ENCODE peak calls at places on chromosomes 11 and 22, in seven cellular contexts. B, O, V, Z, D, K and P are unnamed samples.

GRCh38 chr11:10688401-10688800 is 5.2 kb downstream of the IRAG1 start:
- DNase-seq in K (no peak), Z (peak; percentile 72), O (no peak), V (no peak), B (no peak), D (no peak), P (no peak)

GRCh38 chr11:11407738-11408084 is 54.7 kb upstream of the CSNK2A3 start:
- DNase-seq in D (no peak), B (no peak), O (no peak), V (no peak), K (no peak), Z (no peak), P (no peak)

GRCh38 chr11:93729129-93729616 is 12.1 kb downstream of the TAF1D start:
- DNase-seq in D (no peak), V (no peak), K (no peak), Z (peak; percentile 61), B (no peak), O (no peak), P (no peak)

GRCh38 chr11:117597083-117597482 is 199.9 kb downstream of the DSCAML1 start:
- DNase-seq in K (peak; percentile 75), D (no peak), O (peak; percentile 61), Z (peak; percentile 94), V (no peak), B (no peak), P (no peak)

GRCh38 chr22:35842954-35843353 is 125.3 kb downstream of the APOL5 start:
- DNase-seq in B (no peak), K (no peak), D (no peak), Z (peak; percentile 71), O (peak; percentile 64), V (no peak), P (no peak)

GRCh38 chr11:17734986-17735822 is 623 bp downstream of the KCNC1 start:
- DNase-seq in K (peak; percentile 84), V (peak; percentile 92), D (peak; percentile 32), B (no peak), O (peak; percentile 72), Z (peak; percentile 93), P (peak; percentile 39)

GRCh38 chr22:38733329-38734202 is 22.2 kb downstream of the SUN2 start:
- DNase-seq in Z (peak; percentile 86), V (peak; percentile 85), K (peak; percentile 76), B (no peak), D (peak; percentile 75), O (peak; percentile 19), P (no peak)

GRCh38 chr11:117780456-117780855 is 16.6 kb downstream of the DSCAML1 start:
- DNase-seq in V (no peak), B (no peak), O (no peak), D (no peak), Z (no peak), K (no peak), P (no peak)

GRCh38 chr11:107916671-107917241 is 11.5 kb upstream of the RAB39A start:
- DNase-seq in B (no peak), Z (peak; percentile 91), D (no peak), V (no peak), K (no peak), O (no peak), P (no peak)

GRCh38 chr11:114233755-114234154 is 62.4 kb upstream of the NNMT start:
- DNase-seq in V (no peak), K (no peak), Z (no peak), B (no peak), O (no peak), D (no peak), P (no peak)

GRCh38 chr11:67022961-67023956 is at the start of gene SYT12:
- DNase-seq in O (no peak), D (no peak), Z (peak; percentile 73), B (no peak), V (no peak), K (no peak), P (no peak)

GRCh38 chr11:69014084-69014935 is 1.3 kb upstream of the MRGPRF start:
- DNase-seq in B (no peak), O (no peak), V (no peak), D (peak; percentile 84), Z (peak; percentile 72), K (no peak), P (no peak)

GRCh38 chr11:47863189-47863892 is 15.2 kb upstream of the NUP160 start:
- DNase-seq in O (peak; percentile 50), K (no peak), Z (no peak), B (no peak), D (no peak), V (no peak), P (peak; percentile 66)

GRCh38 chr11:11025087-11025486 is 167.2 kb upstream of the ZBED5 start:
- DNase-seq in O (no peak), B (no peak), K (no peak), Z (no peak), D (no peak), V (no peak), P (no peak)

GRCh38 chr22:46779651-46780050 is 17.2 kb downstream of the TBC1D22A start:
- DNase-seq in D (no peak), O (no peak), K (no peak), Z (no peak), V (no peak), B (no peak), P (no peak)

GRCh38 chr11:57648791-57649735 is 649 bp downstream of the YPEL4 start:
- DNase-seq in O (peak; percentile 36), V (no peak), D (peak; percentile 52), Z (peak; percentile 77), B (no peak), K (no peak), P (no peak)

GRCh38 chr11:76672431-76673163 is 2.0 kb upstream of the LRRC32 start:
- DNase-seq in V (no peak), D (no peak), O (peak; percentile 59), K (no peak), B (no peak), Z (no peak), P (peak; percentile 90)

GRCh38 chr22:47032956-47033647 is 270.7 kb downstream of the TBC1D22A start:
- DNase-seq in V (no peak), K (peak; percentile 62), O (no peak), Z (no peak), D (no peak), B (no peak), P (no peak)

GRCh38 chr11:70244698-70245097 is 25.8 kb upstream of the PPFIA1 start:
- DNase-seq in B (no peak), K (no peak), Z (no peak), D (no peak), V (no peak), O (no peak), P (no peak)

GRCh38 chr22:46537221-46537945 is at the start of gene CELSR1:
- DNase-seq in O (no peak), B (no peak), V (no peak), K (peak; percentile 94), D (no peak), Z (peak; percentile 87), P (no peak)

GRCh38 chr11:47523491-47524199 is 29.3 kb downstream of the CELF1 start:
- DNase-seq in D (peak; percentile 62), B (no peak), K (no peak), O (peak; percentile 43), V (no peak), Z (no peak), P (no peak)

GRCh38 chr11:93054881-93055280 is 85.4 kb downstream of the MTNR1B start:
- DNase-seq in O (no peak), Z (no peak), B (no peak), K (no peak), V (no peak), D (no peak), P (peak; percentile 6)

GRCh38 chr11:69010964-69011623 is 2.0 kb downstream of the MRGPRF start:
- DNase-seq in Z (peak; percentile 90), O (no peak), V (peak; percentile 69), D (peak; percentile 88), K (peak; percentile 81), B (no peak), P (peak; percentile 39)

GRCh38 chr11:65452806-65453490 is 30.4 kb downstream of the NEAT1 start:
- DNase-seq in Z (no peak), B (no peak), K (no peak), D (no peak), O (no peak), V (no peak), P (no peak)

GRCh38 chr11:114970908-114971645 is 292.8 kb downstream of the NXPE2 start:
- DNase-seq in V (no peak), K (no peak), O (no peak), Z (no peak), D (no peak), B (no peak), P (no peak)

GRCh38 chr11:2869561-2870427 is 15.8 kb downstream of the CDKN1C start:
- DNase-seq in K (no peak), V (no peak), O (no peak), Z (no peak), D (no peak), B (no peak), P (no peak)

GRCh38 chr11:75567971-75568370 is 5.9 kb downstream of the SERPINH1 start:
- DNase-seq in B (no peak), O (no peak), V (no peak), Z (no peak), K (no peak), D (no peak), P (no peak)
- H3K36me3 ChIP-seq in B (peaks cover 29% of the 10 kb centered on the region), O (no peaks in the 10 kb centered on the region), V (no peaks in the 10 kb centered on the region), Z (peaks cover 93% of the 10 kb centered on the region), K (peaks cover 83% of the 10 kb centered on the region), D (no peaks in the 10 kb centered on the region), P (peaks cover 8% of the 10 kb centered on the region)

GRCh38 chr11:9397746-9398680 is 13.6 kb downstream of the IPO7 start:
- DNase-seq in K (no peak), V (no peak), O (no peak), B (no peak), Z (no peak), D (no peak), P (no peak)
- TF ChIP-seq CTCF in K (no peak), V (no peak), O (no peak), B (no peak), Z (no peak), D (no peak), P (no peak)

GRCh38 chr11:119980431-119980830 is 157.5 kb downstream of the TRIM29 start:
- DNase-seq in V (no peak), Z (no peak), D (no peak), B (no peak), K (no peak), O (no peak), P (no peak)
- H3K36me3 ChIP-seq in V (no peaks in the 10 kb centered on the region), Z (no peaks in the 10 kb centered on the region), D (no peaks in the 10 kb centered on the region), B (no peaks in the 10 kb centered on the region), K (no peaks in the 10 kb centered on the region), O (no peaks in the 10 kb centered on the region), P (no peaks in the 10 kb centered on the region)

GRCh38 chr11:126310229-126310991 is 6.5 kb downstream of the DCPS start:
- DNase-seq in Z (peak; percentile 92), D (peak; percentile 87), V (peak; percentile 70), O (peak; percentile 67), B (no peak), K (peak; percentile 78), P (no peak)

GRCh38 chr11:126308271-126308671 is 4.4 kb downstream of the DCPS start:
- DNase-seq in K (no peak), Z (no peak), V (no peak), B (no peak), D (no peak), O (no peak), P (no peak)

GRCh38 chr11:126305699-126306098 is 1.8 kb downstream of the DCPS start:
- DNase-seq in Z (no peak), V (no peak), K (no peak), O (peak; percentile 97), D (no peak), B (no peak), P (no peak)

GRCh38 chr11:126304457-126305072 is 705 bp downstream of the DCPS start:
- DNase-seq in B (no peak), V (peak; percentile 4), Z (no peak), O (peak; percentile 56), K (no peak), D (no peak), P (no peak)

GRCh38 chr11:126307706-126308105 is 3.8 kb downstream of the DCPS start:
- DNase-seq in Z (peak; percentile 84), B (no peak), O (peak; percentile 42), K (no peak), V (no peak), D (peak; percentile 48), P (no peak)
- TF ChIP-seq CTCF in Z (peak; percentile 77), B (no peak), O (peak; percentile 29), K (peak; percentile 23), V (peak; percentile 19), D (no peak), P (peak; percentile 42)